ENCODE peak calls at places on chromosomes 11 and 22, in eight cellular contexts. G is foreskin fibroblast, Q is thoracic aorta, U is Calu3, R is spleen, E is left ventricle myocardium inferior, O is AG10803, A is mucosa of descending colon. S is an unnamed sample.

GRCh38 chr11:60835472-60835871 is 6.4 kb upstream of the CCDC86 start:
- DNase-seq in A (no peak), R (no peak), Q (no peak), U (no peak), O (no peak), E (no peak), G (peak), S (no peak)

GRCh38 chr11:95074806-95075563 is 8.3 kb downstream of the SRSF8 start:
- DNase-seq in E (peak), R (peak), Q (no peak), A (peak), O (no peak), G (no peak), U (peak), S (no peak)

GRCh38 chr11:61505640-61506155 is 2.9 kb upstream of the LRRC10B start:
- DNase-seq in R (no peak), E (no peak), U (no peak), A (no peak), O (peak), G (peak), Q (no peak), S (no peak)

GRCh38 chr11:64854534-64855502 is 10.4 kb upstream of the CDC42BPG start:
- DNase-seq in E (peak), A (peak), G (peak), R (peak), U (peak), O (peak), Q (peak), S (no peak)

GRCh38 chr11:88101881-88102594 is 73.2 kb downstream of the RAB38 start:
- DNase-seq in O (peak), G (no peak), R (no peak), E (no peak), U (no peak), A (no peak), Q (no peak), S (no peak)

GRCh38 chr22:20581503-20582170 is 74.2 kb downstream of the MED15 start:
- DNase-seq in Q (no peak), E (peak), R (peak), U (no peak), A (no peak), O (no peak), G (no peak), S (no peak)

GRCh38 chr22:42613869-42614268 is 814 bp downstream of the POLDIP3 start:
- DNase-seq in U (no peak), G (no peak), Q (no peak), A (no peak), E (no peak), R (no peak), O (peak), S (no peak)

GRCh38 chr22:44213489-44214043 is 32.8 kb downstream of the PARVG start:
- DNase-seq in R (no peak), G (no peak), Q (no peak), O (no peak), A (no peak), U (no peak), E (no peak), S (no peak)

GRCh38 chr11:133930053-133930766 is 26.6 kb downstream of the IGSF9B start:
- DNase-seq in G (no peak), A (no peak), U (no peak), R (no peak), O (no peak), Q (no peak), E (no peak), S (no peak)

GRCh38 chr11:45848654-45849081 is 1.4 kb downstream of the CRY2 start:
- DNase-seq in R (no peak), E (no peak), G (no peak), A (no peak), Q (no peak), O (no peak), U (no peak), S (no peak)

GRCh38 chr11:36023922-36024321 is 80.1 kb downstream of the LDLRAD3 start:
- DNase-seq in Q (no peak), O (peak), U (no peak), A (no peak), G (peak), E (no peak), R (no peak), S (no peak)

GRCh38 chr11:67572747-67573419 is 10.7 kb upstream of the GSTP1 start:
- DNase-seq in G (peak), U (peak), A (peak), E (no peak), R (peak), O (peak), Q (no peak), S (no peak)

GRCh38 chr11:27423125-27423524 is 49.5 kb downstream of the LGR4 start:
- DNase-seq in U (no peak), E (peak), Q (no peak), O (peak), R (no peak), A (no peak), G (peak), S (no peak)

GRCh38 chr11:34696876-34697275 is 76.0 kb downstream of the EHF start:
- DNase-seq in R (no peak), E (no peak), Q (no peak), G (no peak), A (no peak), O (no peak), U (no peak), S (no peak)

GRCh38 chr11:57568330-57568766 is 876 bp upstream of the UBE2L6 start:
- DNase-seq in O (peak), E (no peak), G (peak), U (peak), Q (no peak), A (peak), R (no peak), S (no peak)
- TF ChIP-seq CTCF in O (peak), E (peak), G (peak), U (no peak), Q (peak), A (peak), R (no peak), S (peak)

DNA sequence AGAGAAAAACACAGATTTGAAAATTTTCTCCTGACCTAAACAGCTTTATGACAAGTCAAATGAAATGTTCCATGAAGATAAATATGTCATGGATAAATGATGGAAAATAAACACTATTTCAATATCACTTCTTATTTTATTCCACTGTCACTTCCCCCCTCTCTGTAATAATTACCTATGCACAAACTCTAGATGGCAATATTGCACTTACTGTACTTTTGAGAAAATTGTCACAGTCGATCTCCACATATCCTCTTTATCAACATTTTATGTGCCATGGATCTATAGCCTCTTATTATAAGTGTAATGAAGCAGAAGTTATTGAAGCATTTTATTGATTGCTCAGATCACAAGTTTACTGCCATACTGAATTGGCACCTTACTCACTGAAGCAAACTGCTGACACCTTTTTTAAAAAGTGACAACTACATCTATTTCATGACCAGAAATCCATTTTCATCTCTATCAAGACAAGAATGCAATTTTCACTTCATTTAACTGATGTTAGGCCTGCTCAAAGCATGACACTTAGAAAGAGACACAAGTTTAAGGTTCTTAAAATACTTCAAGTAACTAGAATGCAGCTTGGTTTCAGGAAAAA is 133.4 kb downstream of the DCDC1 start:
- DNase-seq in Q (no peak), A (no peak), U (no peak), O (no peak), R (no peak), E (no peak), G (no peak), S (no peak)
- TF ChIP-seq CTCF in Q (no peak), A (no peak), U (no peak), O (peak), R (no peak), E (peak), G (peak), S (peak)

GRCh38 chr11:107217444-107217843 is 199.2 kb upstream of the GUCY1A2 start:
- DNase-seq in O (no peak), R (no peak), Q (no peak), G (no peak), E (no peak), U (no peak), A (no peak), S (no peak)

GRCh38 chr11:107218123-107219084 is 200.1 kb upstream of the GUCY1A2 start:
- DNase-seq in O (no peak), E (no peak), R (no peak), G (no peak), Q (no peak), U (no peak), A (no peak), S (no peak)

DNA sequence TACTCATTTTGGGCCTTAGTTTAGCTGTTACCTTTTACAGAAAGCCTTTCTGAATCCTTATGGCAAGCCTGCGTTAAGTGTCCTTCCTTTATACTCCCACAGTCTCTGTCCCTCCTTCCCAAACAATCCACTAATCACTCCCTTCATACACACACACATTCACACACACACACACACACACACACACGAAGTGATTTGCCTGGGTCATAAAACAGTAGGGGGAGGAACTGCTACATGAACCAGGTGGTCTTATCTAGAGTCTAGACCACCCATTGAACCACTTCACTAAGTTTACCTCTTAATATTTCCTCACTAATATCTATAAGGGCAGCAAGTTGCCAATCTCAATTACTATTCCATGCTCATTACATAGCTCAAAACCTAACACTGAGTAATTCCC is 196.7 kb upstream of the GUCY1A2 start:
- DNase-seq in R (no peak), Q (no peak), G (no peak), U (no peak), E (no peak), O (no peak), A (no peak), S (no peak)
- TF ChIP-seq CTCF in R (no peak), Q (no peak), G (no peak), U (no peak), E (no peak), O (no peak), A (no peak), S (no peak)

GRCh38 chr22:22167791-22168189 is 76.8 kb upstream of the VPREB1 start:
- DNase-seq in O (no peak), G (no peak), A (peak), U (no peak), Q (no peak), E (no peak), R (peak), S (peak)

GRCh38 chr22:22168941-22169867 is 75.4 kb upstream of the VPREB1 start:
- DNase-seq in G (no peak), U (no peak), E (no peak), R (no peak), O (no peak), Q (no peak), A (no peak), S (no peak)

GRCh38 chr22:22168190-22168940 is 76.2 kb upstream of the VPREB1 start:
- DNase-seq in R (no peak), E (no peak), A (peak), O (peak), G (peak), Q (no peak), U (peak), S (peak)

GRCh38 chr22:22169923-22170322 is 74.7 kb upstream of the VPREB1 start:
- DNase-seq in Q (no peak), E (no peak), A (no peak), U (no peak), O (no peak), G (no peak), R (no peak), S (no peak)

DNA sequence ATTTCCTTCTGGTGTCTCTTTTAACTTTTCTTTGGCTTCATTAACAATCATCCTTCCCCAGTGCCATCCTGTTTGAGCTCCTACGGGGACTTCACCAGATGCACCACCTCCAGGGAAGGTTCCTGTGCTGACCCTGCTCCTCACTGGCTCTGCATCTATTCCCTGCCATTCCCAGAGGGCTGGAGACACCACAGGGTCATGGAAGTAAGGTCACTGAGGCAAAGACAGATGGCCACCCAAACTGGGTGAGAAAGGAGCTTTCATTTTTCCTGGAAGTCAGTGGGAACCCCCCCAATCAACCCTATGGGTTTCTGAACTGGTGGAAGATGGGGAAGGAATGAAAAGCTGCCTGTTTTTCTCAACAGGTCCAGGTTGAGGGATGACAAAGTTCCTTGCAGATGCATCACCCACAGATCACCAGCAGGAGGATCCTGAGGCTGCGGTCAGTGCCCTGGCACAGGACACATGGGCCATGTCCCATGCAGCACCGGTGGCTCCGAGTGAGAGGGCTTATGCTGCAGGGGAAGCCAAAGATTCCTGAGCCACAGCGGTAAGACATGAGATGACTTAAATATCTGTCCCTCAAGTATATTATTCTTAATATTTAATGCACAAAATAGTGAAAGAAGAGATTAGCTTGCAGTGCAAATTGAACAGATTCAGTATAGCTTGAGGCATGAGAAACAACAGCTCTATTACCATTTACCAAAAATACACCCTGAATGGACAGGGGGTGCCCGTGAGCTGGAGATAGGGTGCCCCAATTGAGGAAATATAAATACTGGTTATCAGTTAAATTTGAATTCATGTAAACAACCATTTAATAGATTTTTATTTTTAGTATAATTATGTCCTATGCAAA is 73.0 kb upstream of the VPREB1 start:
- DNase-seq in U (peak), R (no peak), E (no peak), G (peak), O (peak), Q (no peak), A (no peak), S (no peak)
- TF ChIP-seq CTCF in U (peak), R (no peak), E (peak), G (no peak), O (peak), Q (no peak), A (no peak), S (peak)